ENCODE peak calls at places on chromosomes 5 and 9, in four cellular contexts. P is upper lobe of left lung, C is vagina, W is transverse colon. U is an unnamed sample.

GRCh38 chr5:62310426-62311105 is 4.6 kb downstream of the KIF2A start:
- DNase-seq in P (no peak), C (no peak), W (no peak), U (no peak)

GRCh38 chr5:104412649-104413240 is 850.2 kb upstream of the NUDT12 start:
- DNase-seq in C (no peak), W (no peak), P (no peak), U (no peak)

GRCh38 chr9:121748080-121748479 is 96.6 kb downstream of the DAB2IP start:
- DNase-seq in W (no peak), P (no peak), C (no peak), U (no peak)

GRCh38 chr9:95268681-95269080 is 48.8 kb downstream of the FANCC start:
- DNase-seq in W (no peak), P (no peak), C (no peak), U (no peak)

GRCh38 chr5:161098516-161098915 is 246.5 kb upstream of the ATP10B start:
- DNase-seq in W (no peak), C (no peak), P (no peak), U (no peak)

GRCh38 chr5:116404001-116404400 is 170.6 kb downstream of the SEMA6A start:
- DNase-seq in P (no peak), W (no peak), C (no peak), U (no peak)

GRCh38 chr5:55888205-55888604 is 37.0 kb downstream of the IL31RA start:
- DNase-seq in P (no peak), W (no peak), C (no peak), U (no peak)

GRCh38 chr5:142960309-142960696 is 190.1 kb downstream of the ARHGAP26 start:
- DNase-seq in C (no peak), P (no peak), W (no peak), U (no peak)

GRCh38 chr5:159817262-159818029 is 98.8 kb upstream of the ADRA1B start:
- DNase-seq in W (no peak), P (no peak), C (peak), U (no peak)

GRCh38 chr5:64836190-64836750 is 67.5 kb downstream of the CWC27 start:
- DNase-seq in W (no peak), P (no peak), C (no peak), U (no peak)

GRCh38 chr9:27440888-27441740 is 83.0 kb upstream of the IFNK start:
- DNase-seq in W (no peak), P (no peak), C (no peak), U (no peak)

GRCh38 chr5:147417133-147417813 is 92.6 kb downstream of the DPYSL3 start:
- DNase-seq in P (peak), C (no peak), W (peak), U (no peak)

GRCh38 chr9:135299651-135300345 is 179.8 kb upstream of the PPP1R26 start:
- DNase-seq in P (peak), C (no peak), W (no peak), U (no peak)

DNA sequence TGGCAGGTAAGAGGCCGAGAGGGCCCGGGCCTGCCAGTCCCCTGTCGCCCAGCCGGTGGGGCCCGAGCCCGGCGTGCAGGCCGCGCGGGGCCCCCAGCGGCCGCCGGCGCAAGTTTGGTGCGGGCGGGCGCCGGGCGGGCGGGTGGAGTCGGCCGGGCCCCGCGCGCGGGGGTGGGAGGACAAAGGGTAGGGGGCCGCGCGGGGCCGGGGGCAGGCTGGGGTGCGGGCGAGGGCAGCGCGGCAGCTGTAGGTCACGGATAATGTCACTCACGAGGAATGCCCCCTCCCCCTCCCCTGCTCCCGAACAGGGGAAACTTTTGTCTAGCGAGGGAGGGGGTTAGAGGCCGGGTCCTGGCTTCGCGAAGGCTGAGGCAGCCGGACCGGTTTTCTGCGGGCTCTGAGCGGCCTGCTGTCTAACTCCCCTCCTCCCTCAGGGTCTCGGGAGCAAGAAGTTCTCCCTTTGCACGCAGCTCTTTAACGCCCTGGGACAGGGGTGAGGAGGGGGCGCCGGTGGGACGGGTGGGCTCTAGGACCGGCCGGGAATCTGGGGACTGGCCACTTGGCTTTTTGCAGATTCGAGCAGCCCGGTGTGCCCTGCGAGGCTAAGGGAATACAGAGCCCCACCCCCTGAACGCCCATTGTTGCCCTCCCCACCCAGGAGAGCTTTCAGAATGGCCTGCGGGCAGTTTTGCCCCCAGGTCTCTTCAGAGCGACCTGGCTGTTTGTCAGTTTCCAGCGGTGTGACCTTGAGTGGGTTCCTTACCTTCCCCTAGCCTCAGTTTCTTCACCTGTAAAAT is 21.3 kb upstream of the NDST1 start:
- DNase-seq in P (peak), C (no peak), W (peak), U (peak)
- TF ChIP-seq POLR2AphosphoS5 in P (peak), C (no peak), W (no peak), U (no peak)

GRCh38 chr9:99433555-99433954 is 211.5 kb downstream of the SEC61B start:
- DNase-seq in P (peak), C (no peak), W (peak), U (peak)
- TF ChIP-seq POLR2A in P (no peak), C (no peak), W (no peak), U (no peak)

DNA sequence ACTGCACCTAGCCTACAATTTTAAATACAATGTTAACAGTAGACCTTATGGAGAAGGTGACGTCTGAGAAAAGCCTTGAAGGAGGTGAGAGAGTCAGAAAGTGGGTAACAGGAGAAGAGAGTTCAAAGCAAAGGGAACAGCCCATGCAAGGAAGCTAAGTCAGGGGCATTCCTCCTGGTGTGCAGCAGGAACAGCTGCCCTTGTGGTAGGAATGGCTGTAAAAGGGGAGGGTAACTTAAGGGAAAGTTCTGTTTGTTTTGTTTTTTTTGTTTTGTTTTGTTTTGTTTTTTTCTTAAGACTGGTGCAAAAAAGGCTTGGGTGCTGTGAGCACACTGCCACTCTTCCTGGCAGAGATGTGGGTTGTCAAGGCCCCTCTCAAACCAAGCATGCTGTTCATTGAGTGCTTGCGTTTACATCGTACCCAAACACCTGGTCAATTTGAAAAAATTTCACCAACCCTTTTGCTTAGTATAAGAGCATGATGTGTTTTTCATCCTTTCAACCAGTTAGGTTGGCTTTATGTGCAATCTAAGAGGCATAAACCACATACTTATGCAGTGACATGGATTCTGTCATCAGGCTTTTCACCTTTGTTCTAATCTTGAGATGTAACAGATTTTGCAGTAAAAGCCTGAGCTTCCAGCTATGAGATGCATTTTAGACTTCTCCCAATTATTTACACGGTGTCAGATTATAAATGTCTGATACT is 279.7 kb downstream of the GLIS3 start:
- DNase-seq in C (peak), P (no peak), W (no peak), U (no peak)
- TF ChIP-seq POLR2AphosphoS5 in C (no peak), P (no peak), W (no peak), U (no peak)

GRCh38 chr5:107314330-107314729 is 356.4 kb downstream of the EFNA5 start:
- DNase-seq in W (no peak), C (no peak), P (no peak), U (no peak)
- TF ChIP-seq POLR2A in W (no peak), C (no peak), P (no peak), U (no peak)